ENCODE peak calls at places on chromosomes 1 and 21, in six cellular contexts. L, Q, J, Y, M and G are unnamed samples.

GRCh38 chr1:109730666-109731065 is 10.2 kb downstream of the GSTM3 start:
- DNase-seq in L (no peak), Q (no peak), J (no peak), Y (no peak), M (no peak), G (peak)

GRCh38 chr1:164907666-164908065 is 348.7 kb downstream of the PBX1 start:
- DNase-seq in L (no peak), Q (no peak), J (no peak), Y (peak), M (no peak), G (peak)

GRCh38 chr1:234188454-234188792 is 184.8 kb upstream of the COA6 start:
- DNase-seq in L (peak), Q (no peak), J (peak), Y (peak), M (no peak), G (no peak)

GRCh38 chr1:19185976-19186375 is 24.1 kb downstream of the UBR4 start:
- DNase-seq in L (no peak), Q (no peak), J (no peak), Y (no peak), M (no peak), G (no peak)

GRCh38 chr1:47023268-47024137 is at the start of gene CYP4X1:
- DNase-seq in L (peak), Q (no peak), J (no peak), Y (peak), M (no peak), G (no peak)

GRCh38 chr21:37767984-37768383 is 148.3 kb downstream of the KCNJ6 start:
- DNase-seq in L (no peak), Q (peak), J (no peak), Y (no peak), M (peak), G (no peak)

GRCh38 chr1:180912211-180912800 is 391 bp upstream of the KIAA1614 start:
- DNase-seq in L (peak), Q (peak), J (peak), Y (peak), M (peak), G (no peak)

GRCh38 chr1:67647036-67647798 is 37.8 kb upstream of the GADD45A start:
- DNase-seq in L (no peak), Q (no peak), J (no peak), Y (peak), M (peak), G (no peak)

GRCh38 chr1:170707959-170708666 is 44.2 kb downstream of the PRRX1 start:
- DNase-seq in L (no peak), Q (peak), J (no peak), Y (peak), M (peak), G (peak)

GRCh38 chr1:228464487-228464983 is 22.6 kb upstream of the RNF187 start:
- DNase-seq in L (peak), Q (peak), J (peak), Y (peak), M (peak), G (peak)

GRCh38 chr1:10962483-10962882 is 50.0 kb upstream of the TARDBP start:
- DNase-seq in L (no peak), Q (no peak), J (no peak), Y (no peak), M (no peak), G (no peak)

GRCh38 chr21:38597436-38597835 is 99.2 kb upstream of the ERG start:
- DNase-seq in L (no peak), Q (no peak), J (no peak), Y (no peak), M (peak), G (no peak)

GRCh38 chr21:25980710-25981109 is 189.9 kb downstream of the APP start:
- DNase-seq in L (no peak), Q (no peak), J (no peak), Y (no peak), M (no peak), G (peak)

GRCh38 chr1:20785907-20786309 is 1.2 kb downstream of the HP1BP3 start:
- DNase-seq in L (no peak), Q (no peak), J (no peak), Y (no peak), M (no peak), G (no peak)

GRCh38 chr1:31346882-31347281 is 26.0 kb downstream of the FABP3 start:
- DNase-seq in L (no peak), Q (no peak), J (no peak), Y (no peak), M (no peak), G (no peak)

GRCh38 chr1:99535470-99536164 is 110.3 kb upstream of the PALMD start:
- DNase-seq in L (no peak), Q (peak), J (no peak), Y (no peak), M (no peak), G (no peak)

GRCh38 chr1:61616830-61617229 is 108.1 kb downstream of the TM2D1 start:
- DNase-seq in L (no peak), Q (no peak), J (no peak), Y (no peak), M (no peak), G (peak)

GRCh38 chr1:229207916-229208315 is 63.0 kb upstream of the RAB4A start:
- DNase-seq in L (no peak), Q (no peak), J (no peak), Y (no peak), M (no peak), G (peak)

GRCh38 chr1:63116016-63116415 is 206.4 kb upstream of the FOXD3 start:
- DNase-seq in L (no peak), Q (no peak), J (no peak), Y (peak), M (no peak), G (no peak)

GRCh38 chr1:184191181-184191601 is 139.7 kb downstream of the TSEN15 start:
- DNase-seq in L (no peak), Q (peak), J (no peak), Y (peak), M (peak), G (no peak)

GRCh38 chr1:173202430-173203145 is 4.5 kb downstream of the TNFSF4 start:
- DNase-seq in L (no peak), Q (peak), J (peak), Y (peak), M (peak), G (peak)

DNA sequence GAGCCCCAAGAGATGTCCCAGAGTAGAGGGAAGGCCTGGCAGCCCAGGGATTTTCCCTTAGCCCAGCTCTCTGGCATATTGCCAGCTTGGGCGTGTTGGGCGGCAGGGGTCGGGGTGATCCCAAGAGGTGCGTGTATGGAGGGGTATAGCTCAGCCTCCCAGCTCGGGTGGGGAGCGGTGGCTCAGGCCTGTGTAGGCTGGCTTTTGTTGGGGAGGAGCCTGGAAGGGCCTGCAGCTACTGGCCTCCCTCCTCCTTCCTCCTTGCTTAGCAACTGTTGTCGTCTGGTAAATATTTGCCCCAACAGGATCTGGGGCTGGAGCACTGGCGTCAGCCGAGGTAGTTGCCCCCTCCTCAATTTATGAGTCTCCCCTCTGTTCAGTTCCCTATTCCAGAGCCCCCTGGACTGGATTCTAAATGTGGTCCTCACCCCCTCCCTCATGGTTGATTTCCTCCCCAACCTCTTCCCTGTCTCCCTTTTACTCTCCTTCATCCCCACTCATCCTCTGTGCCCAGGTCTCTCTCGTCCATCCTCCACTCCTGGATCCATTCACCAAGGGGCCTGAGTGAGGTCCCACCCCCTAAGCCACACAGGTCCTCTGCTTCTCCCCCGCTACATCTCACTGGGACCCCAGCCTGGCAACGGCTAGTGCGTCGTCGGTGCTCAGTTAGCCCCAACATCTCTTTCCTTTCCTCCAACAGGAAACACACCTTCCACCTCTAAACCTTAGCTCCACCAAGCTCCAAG is 10.3 kb upstream of the LMNA start:
- DNase-seq in L (no peak), Q (peak), J (no peak), Y (peak), M (peak), G (peak)
- H3K4ac ChIP-seq in L (no peak), Q (peak), J (no peak), Y (peak), M (peak), G (peak)

GRCh38 chr1:114112775-114113174 is 40.9 kb downstream of the SYT6 start:
- DNase-seq in L (no peak), Q (no peak), J (no peak), Y (peak), M (no peak), G (peak)
- H3K4me3 ChIP-seq in L (no peak), Q (no peak), J (no peak), Y (no peak), M (no peak), G (no peak)

DNA sequence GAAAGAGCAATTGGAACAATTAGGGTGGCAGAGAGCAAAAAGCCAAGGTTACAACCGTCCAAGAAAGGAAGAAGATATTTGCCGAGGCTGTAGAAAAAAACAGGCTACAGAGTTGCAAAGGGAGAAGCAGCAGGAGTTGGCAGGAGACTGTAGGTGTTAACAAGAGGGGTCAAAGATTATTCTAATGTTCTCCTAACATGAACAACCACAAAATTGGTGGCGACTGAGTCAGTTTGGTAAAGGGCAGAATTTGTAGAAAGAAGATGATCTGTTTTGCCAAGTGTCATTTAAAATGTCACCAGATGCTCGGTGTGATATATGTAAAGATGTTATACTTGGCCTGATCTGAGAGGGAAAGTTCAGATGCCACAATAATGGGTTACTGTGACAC is 401 bp upstream of the PRUNE1 start:
- DNase-seq in L (no peak), Q (no peak), J (peak), Y (no peak), M (no peak), G (no peak)
- H3K4ac ChIP-seq in L (no peak), Q (peak), J (no peak), Y (no peak), M (no peak), G (no peak)

GRCh38 chr1:87435484-87435883 is 106.8 kb downstream of the LMO4 start:
- DNase-seq in L (no peak), Q (no peak), J (no peak), Y (no peak), M (peak), G (peak)
- H3K4me3 ChIP-seq in L (no peak), Q (no peak), J (no peak), Y (no peak), M (no peak), G (no peak)

DNA sequence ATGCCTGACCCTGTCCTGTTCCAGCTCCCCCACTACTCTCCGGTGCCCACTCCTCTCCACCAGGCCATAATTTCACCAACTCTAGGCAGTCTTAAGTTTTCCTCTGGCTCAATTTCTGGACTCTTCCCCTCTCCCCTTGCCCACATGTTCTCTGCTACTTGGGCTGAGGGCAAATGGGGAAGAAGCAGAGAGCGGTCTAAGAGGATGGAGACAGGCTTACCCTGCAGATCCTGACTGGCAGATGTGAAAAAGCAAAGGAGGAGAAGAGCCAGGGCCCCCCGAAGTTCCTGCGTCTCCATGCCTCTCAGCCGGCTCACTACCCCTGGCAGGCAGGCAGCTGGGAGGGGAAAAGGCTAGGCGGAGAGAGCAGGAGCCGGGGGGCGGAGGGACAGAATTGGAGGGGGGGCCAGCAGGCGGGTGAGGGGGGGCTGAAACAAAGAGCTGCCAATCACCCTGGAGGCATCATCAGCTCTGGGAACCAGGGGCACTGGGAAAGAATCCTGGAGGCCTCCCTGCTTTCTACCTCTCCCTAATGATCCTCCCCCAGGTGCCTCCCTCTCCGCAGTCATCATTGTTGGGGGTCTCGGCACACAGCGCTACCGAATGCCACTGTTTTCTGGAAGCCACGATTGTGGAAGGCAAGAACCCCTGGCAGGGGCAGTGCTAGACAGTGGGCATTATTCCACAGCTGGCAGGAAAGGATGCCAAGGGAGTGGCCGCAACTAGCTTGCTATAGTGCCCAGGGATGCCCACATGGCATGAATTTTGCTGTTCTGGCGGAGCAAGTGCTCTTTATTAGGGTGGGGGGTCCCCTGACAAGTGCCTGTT is at the start of gene THBS3:
- DNase-seq in L (peak), Q (peak), J (peak), Y (peak), M (peak), G (no peak)
- H3K4ac ChIP-seq in L (peak), Q (peak), J (peak), Y (peak), M (peak), G (peak)

DNA sequence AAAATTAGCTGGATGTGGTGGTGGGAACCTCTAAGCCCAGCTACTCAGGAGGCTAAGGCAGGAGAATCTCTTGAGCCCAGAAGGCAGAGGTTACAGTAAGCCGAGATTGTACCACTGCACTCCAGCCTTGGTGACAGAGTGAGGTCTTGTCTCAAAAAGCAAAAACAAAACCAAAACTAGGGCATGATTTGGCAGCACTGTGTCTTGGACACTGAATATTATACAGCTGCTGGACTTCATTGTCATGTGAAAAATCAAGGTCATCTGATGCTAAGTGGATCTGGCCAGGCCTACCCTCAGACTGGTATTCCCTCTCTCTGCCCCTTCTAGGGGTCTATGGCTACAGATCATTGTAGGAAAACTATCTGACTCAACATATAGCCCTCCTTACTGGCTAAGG is 55.2 kb upstream of the MRPS6 start:
- DNase-seq in L (no peak), Q (no peak), J (no peak), Y (no peak), M (no peak), G (no peak)
- H3K4me3 ChIP-seq in L (no peak), Q (no peak), J (no peak), Y (no peak), M (no peak), G (no peak)

GRCh38 chr1:185317034-185317885 is at the start of gene IVNS1ABP:
- DNase-seq in L (peak), Q (peak), J (peak), Y (peak), M (peak), G (peak)
- H3K4ac ChIP-seq in L (peak), Q (peak), J (peak), Y (peak), M (peak), G (peak)